ENCODE peak calls at places on chromosomes 7 and 10, in six cellular contexts. S, O, K, Y, I and V are unnamed samples.

GRCh38 chr7:132697032-132697431 is 120.8 kb upstream of the PLXNA4 start:
- ATAC-seq in S (no peak), O (no peak), K (no peak), Y (no peak), I (no peak), V (no peak)

GRCh38 chr7:6234384-6234783 is 38.0 kb downstream of the CYTH3 start:
- ATAC-seq in S (no peak), O (no peak), K (no peak), Y (peak; percentile 79), I (no peak), V (no peak)

GRCh38 chr10:69334258-69335062 is 56.2 kb downstream of the HK1 start:
- ATAC-seq in S (peak; percentile 94), O (peak; percentile 23), K (no peak), Y (peak; percentile 73), I (no peak), V (no peak)

GRCh38 chr10:86438091-86438749 is 71.6 kb upstream of the GRID1 start:
- ATAC-seq in S (no peak), O (peak; percentile 39), K (no peak), Y (no peak), I (no peak), V (no peak)

GRCh38 chr7:80624763-80625162 is 13.7 kb upstream of the CD36 start:
- ATAC-seq in S (no peak), O (peak; percentile 44), K (no peak), Y (no peak), I (no peak), V (no peak)

GRCh38 chr10:90222372-90222771 is 521.0 kb downstream of the KIF20B start:
- ATAC-seq in S (no peak), O (no peak), K (no peak), Y (no peak), I (no peak), V (peak; percentile 20)

GRCh38 chr10:97280783-97281182 is 11.7 kb downstream of the ARHGAP19 start:
- ATAC-seq in S (no peak), O (no peak), K (no peak), Y (no peak), I (no peak), V (no peak)

GRCh38 chr7:35422715-35423114 is 168.8 kb upstream of the TBX20 start:
- ATAC-seq in S (no peak), O (no peak), K (no peak), Y (no peak), I (no peak), V (no peak)

GRCh38 chr7:99021941-99022560 is 121.9 kb downstream of the SMURF1 start:
- ATAC-seq in S (no peak), O (no peak), K (no peak), Y (no peak), I (no peak), V (no peak)

GRCh38 chr10:114879541-114880158 is 58.1 kb downstream of the FHIP2A start:
- ATAC-seq in S (peak; percentile 75), O (peak; percentile 13), K (peak; percentile 52), Y (peak; percentile 74), I (no peak), V (no peak)

GRCh38 chr10:90354914-90355313 is 502.9 kb downstream of the HTR7 start:
- ATAC-seq in S (no peak), O (no peak), K (no peak), Y (no peak), I (no peak), V (no peak)

GRCh38 chr7:155598810-155599210 is 45.7 kb upstream of the RBM33 start:
- ATAC-seq in S (peak; percentile 83), O (peak; percentile 43), K (peak; percentile 74), Y (peak; percentile 95), I (peak; percentile 87), V (peak; percentile 71)

GRCh38 chr10:110176626-110177025 is 30.8 kb upstream of the MXI1 start:
- ATAC-seq in S (no peak), O (no peak), K (no peak), Y (no peak), I (no peak), V (no peak)

DNA sequence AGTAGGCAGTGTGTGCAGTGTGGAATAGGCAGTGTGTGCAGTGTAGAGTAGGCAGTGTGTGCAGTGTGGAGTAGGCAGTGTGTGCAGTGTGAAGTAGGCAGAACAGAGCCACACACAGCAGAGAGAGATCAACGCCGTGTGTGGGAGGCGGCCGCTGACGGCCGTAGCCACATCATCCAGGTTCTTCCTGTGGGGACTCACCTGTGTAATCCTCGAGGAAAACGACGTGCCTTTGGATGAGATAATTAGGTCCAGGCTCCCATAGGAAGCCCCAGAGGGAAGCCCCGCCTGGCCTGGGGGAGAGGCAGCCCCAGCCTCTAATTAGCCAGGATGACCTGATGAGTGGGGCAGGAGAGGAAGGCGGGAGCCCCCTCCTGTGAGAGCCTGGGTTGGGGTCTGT is 25.4 kb downstream of the KNDC1 start:
- ATAC-seq in S (no peak), O (no peak), K (no peak), Y (no peak), I (no peak), V (no peak)
- H3K9me3 ChIP-seq in S (no peaks in the 10 kb centered on the region), O (no peaks in the 10 kb centered on the region), K (no peaks in the 10 kb centered on the region), Y (no peaks in the 10 kb centered on the region), I (no peaks in the 10 kb centered on the region), V (no peaks in the 10 kb centered on the region)

DNA sequence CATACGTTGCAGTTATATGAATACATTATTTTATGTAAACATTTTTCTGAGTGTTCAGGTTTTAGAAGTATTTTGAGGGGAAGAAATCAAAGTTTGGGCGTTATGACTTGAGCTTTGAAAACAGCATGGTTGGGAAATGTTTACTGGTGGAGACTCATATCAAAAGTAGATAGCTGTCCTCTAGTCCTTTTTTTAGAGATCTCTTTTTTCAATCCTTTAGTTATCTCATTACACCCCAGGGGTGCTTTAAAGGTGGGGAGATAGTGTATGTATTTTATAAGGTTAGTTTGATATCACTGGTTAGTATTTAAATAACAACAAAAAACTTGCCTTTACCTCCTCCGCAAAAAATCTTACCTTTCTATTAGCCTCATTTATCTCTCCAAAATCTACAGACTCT is 2.3 kb downstream of the DMTF1 start:
- ATAC-seq in S (no peak), O (no peak), K (no peak), Y (no peak), I (no peak), V (no peak)
- H3K27ac ChIP-seq in S (peak overlapping the region; percentile 98), O (no peak overlapping the region), K (no peak overlapping the region), Y (peak overlapping the region; percentile 99), I (peak overlapping the region; percentile 99), V (peak overlapping the region; percentile 98)

DNA sequence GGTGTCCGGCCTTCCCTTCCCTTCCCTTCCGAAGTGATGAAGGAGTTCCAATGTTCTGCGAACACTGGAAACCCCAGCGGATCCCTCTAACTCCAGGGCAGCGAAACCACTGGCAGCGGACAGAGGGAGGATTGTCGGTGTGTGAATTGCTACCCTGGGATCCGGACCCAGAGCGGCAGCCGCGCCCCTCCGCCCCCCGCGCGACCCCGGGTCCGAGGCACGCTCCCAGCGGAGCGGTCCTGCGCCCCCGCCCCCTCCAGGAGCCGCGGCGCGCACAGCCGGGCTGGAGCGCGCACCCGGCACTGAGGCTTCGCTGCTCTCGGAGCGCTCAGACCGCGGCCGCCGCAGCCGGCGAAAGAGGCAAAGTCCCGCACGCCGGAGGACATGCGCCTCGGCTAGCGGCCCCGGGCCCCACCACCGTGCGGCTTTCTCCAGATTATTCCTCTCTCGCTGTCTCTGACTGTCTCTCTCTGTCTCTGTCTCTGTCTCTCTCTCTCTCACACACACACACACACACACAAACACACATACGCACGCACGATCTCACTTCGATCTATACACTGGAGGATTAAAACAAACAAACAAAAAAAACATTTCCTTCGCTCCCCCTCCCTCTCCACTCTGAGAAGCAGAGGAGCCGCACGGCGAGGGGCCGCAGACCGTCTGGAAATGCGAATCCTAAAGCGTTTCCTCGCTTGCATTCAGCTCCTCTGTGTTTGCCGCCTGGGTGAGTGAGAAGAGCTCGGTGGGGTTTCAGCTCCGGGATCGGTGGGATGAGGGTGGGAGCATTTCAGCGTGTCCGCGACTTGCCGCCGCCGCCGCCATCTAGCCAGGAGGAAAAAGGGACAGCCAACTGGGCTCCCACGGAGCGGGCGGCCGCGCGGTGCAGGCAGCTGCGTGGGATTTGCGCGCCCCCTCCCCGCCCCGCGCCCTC is at the start of gene PTPRZ1:
- ATAC-seq in S (no peak), O (peak; percentile 98), K (peak; percentile 80), Y (no peak), I (peak; percentile 87), V (peak; percentile 48)
- TF ChIP-seq EP300 in S (no peak), O (no peak), K (no peak), Y (no peak), I (no peak), V (no peak)

GRCh38 chr10:78783753-78784152 is 285.0 kb upstream of the ZMIZ1 start:
- ATAC-seq in S (no peak), O (no peak), K (no peak), Y (no peak), I (no peak), V (no peak)
- H3K9me3 ChIP-seq in S (no peaks in the 10 kb centered on the region), O (no peaks in the 10 kb centered on the region), K (no peaks in the 10 kb centered on the region), Y (no peaks in the 10 kb centered on the region), I (no peaks in the 10 kb centered on the region), V (no peaks in the 10 kb centered on the region)

GRCh38 chr10:51895209-51895608 is 195.8 kb upstream of the CSTF2T start:
- ATAC-seq in S (no peak), O (no peak), K (no peak), Y (no peak), I (peak; percentile 87), V (peak; percentile 89)

GRCh38 chr10:51892965-51893658 is 193.7 kb upstream of the CSTF2T start:
- ATAC-seq in S (no peak), O (peak; percentile 90), K (peak; percentile 59), Y (peak; percentile 86), I (no peak), V (no peak)

GRCh38 chr10:51896849-51897248 is 197.5 kb upstream of the CSTF2T start:
- ATAC-seq in S (no peak), O (no peak), K (no peak), Y (no peak), I (peak; percentile 70), V (peak; percentile 44)

GRCh38 chr10:51892313-51892712 is 192.9 kb upstream of the CSTF2T start:
- ATAC-seq in S (no peak), O (no peak), K (no peak), Y (no peak), I (no peak), V (no peak)

DNA sequence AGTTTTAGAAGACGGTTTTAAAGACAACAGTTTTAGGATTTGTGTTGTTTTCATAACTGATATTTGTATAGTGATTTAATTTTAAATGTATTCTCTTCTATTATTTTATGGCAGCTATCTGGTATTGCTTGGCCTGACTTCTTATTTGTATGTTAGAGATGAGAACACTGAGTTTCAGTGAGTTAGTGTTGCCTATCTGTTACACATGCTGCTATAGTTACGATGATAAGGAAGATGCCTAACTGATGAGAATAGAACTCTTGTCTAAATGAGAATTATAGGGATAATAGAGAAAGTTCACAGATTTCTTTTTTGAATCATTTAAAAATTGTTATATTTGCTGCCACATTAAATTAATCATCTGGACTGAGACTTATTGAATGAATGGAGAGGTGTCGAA is 195.4 kb upstream of the CSTF2T start:
- ATAC-seq in S (no peak), O (no peak), K (no peak), Y (no peak), I (peak; percentile 88), V (peak; percentile 53)
- H3K27ac ChIP-seq in S (no peak overlapping the region), O (no peak overlapping the region), K (no peak overlapping the region), Y (no peak overlapping the region), I (no peak overlapping the region), V (peak overlapping the region; percentile 19)